ENCODE peak calls at places on chromosomes 2 and 18, in four cellular contexts. R, F, H and U are unnamed samples.

GRCh38 chr2:218607436-218608115 is at the start of gene PLCD4:
- DNase-seq in F (peak), R (no peak), H (no peak), U (no peak)

GRCh38 chr18:10912790-10913560 is 236.4 kb downstream of the PIEZO2 start:
- DNase-seq in H (no peak), F (no peak), R (no peak), U (peak)

GRCh38 chr2:232913903-232914302 is 43.8 kb downstream of the SNORC start:
- DNase-seq in H (no peak), R (no peak), F (no peak), U (no peak)

GRCh38 chr2:32715981-32716380 is 88.1 kb downstream of the TTC27 start:
- DNase-seq in R (no peak), F (no peak), H (no peak), U (no peak)

GRCh38 chr2:218217366-218218309 is 649 bp downstream of the ARPC2 start:
- DNase-seq in H (peak), F (peak), R (peak), U (peak)

GRCh38 chr2:109238580-109238979 is 109.6 kb downstream of the SH3RF3 start:
- DNase-seq in F (peak), R (peak), H (peak), U (no peak)

GRCh38 chr2:152925540-152926448 is 207.4 kb downstream of the ARL6IP6 start:
- DNase-seq in H (peak), F (peak), R (no peak), U (peak)

GRCh38 chr2:227849906-227850305 is 21.5 kb upstream of the DAW1 start:
- DNase-seq in H (no peak), R (no peak), F (no peak), U (no peak)

GRCh38 chr2:120204022-120204405 is 19.2 kb downstream of the TMEM185B start:
- DNase-seq in R (no peak), H (no peak), F (no peak), U (no peak)

GRCh38 chr2:1900736-1901135 is 156.4 kb upstream of the PXDN start:
- DNase-seq in R (peak), H (no peak), F (no peak), U (no peak)
- TF ChIP-seq CTCF in R (no peak), H (no peak), F (no peak), U (no peak)

GRCh38 chr2:59774821-59775463 is 778.5 kb downstream of the BCL11A start:
- DNase-seq in H (no peak), F (no peak), R (no peak), U (no peak)

DNA sequence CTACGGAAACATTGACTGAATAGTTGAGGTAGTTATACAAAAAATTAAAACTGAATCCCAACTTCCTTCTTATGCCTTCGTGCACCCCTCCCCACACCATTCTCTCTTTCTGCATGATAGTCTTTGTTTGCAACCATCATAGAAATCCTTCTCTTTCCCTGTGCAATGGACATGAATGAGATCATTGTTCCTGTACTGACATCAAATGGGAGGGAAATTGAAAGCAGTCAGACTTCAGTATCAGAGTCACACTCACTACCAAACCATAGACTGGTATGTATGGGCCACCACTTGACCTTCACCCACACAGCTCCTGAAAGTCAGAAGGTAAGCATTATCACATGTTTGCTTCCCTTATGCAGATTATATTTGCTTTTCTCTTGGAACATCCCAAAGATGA is 782.8 kb downstream of the BCL11A start:
- DNase-seq in H (no peak), R (no peak), F (no peak), U (no peak)
- H3K27ac ChIP-seq in H (no peak), R (no peak), F (no peak), U (no peak)

DNA sequence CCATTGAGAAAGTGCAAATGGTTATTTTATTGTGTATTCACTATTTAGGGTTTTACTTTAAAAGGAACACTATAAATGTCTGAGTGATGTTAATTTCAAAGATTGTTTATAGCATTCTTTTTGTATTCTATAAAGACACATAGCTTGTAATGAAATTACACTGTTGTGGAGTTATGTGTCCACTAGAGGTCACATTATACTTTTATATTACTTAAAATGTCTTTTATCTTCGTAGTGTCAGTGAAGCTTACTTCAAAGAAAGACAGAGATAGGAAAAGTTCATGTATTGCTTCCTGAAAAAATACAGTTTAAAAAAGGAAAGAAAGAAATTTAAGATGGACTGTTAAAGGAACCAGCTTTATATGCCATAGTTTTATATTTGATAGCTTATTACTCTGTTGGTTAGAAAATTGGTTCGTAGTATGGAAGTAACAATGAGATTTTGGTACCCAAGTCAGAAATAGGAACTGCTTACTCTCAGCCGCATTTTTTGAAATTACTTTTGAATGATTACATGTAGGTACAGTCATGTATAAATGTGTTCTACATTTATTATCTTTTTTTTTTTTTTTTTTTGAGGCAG is 20.5 kb downstream of the APLF start:
- DNase-seq in F (no peak), R (no peak), H (no peak), U (no peak)
- TF ChIP-seq CTCF in F (peak), R (peak), H (peak), U (peak)

GRCh38 chr18:48161201-48161910 is 230.9 kb upstream of the SMAD2 start:
- DNase-seq in R (peak), H (peak), F (peak), U (peak)

GRCh38 chr18:48160622-48161021 is 230.2 kb upstream of the SMAD2 start:
- DNase-seq in H (no peak), R (no peak), F (no peak), U (no peak)

GRCh38 chr18:48157956-48158355 is 227.5 kb upstream of the SMAD2 start:
- DNase-seq in F (no peak), H (no peak), R (no peak), U (no peak)

GRCh38 chr18:48159816-48160215 is 229.4 kb upstream of the SMAD2 start:
- DNase-seq in F (no peak), H (no peak), R (no peak), U (no peak)

GRCh38 chr18:48158721-48159120 is 228.3 kb upstream of the SMAD2 start:
- DNase-seq in R (no peak), F (no peak), H (no peak), U (no peak)
- H3K27ac ChIP-seq in R (no peak), F (no peak), H (no peak), U (no peak)